ENCODE peak calls at places on chromosomes 1 and 21, in ten cellular contexts. Q, T, I, D, B, P, G, A, N and V are unnamed samples.

GRCh38 chr1:171110485-171111340 is 20.0 kb downstream of the FMO3 start:
- DNase-seq in Q (no peak), T (no peak), I (no peak), D (no peak), B (no peak), P (no peak), G (no peak), A (no peak), N (no peak), V (no peak)

GRCh38 chr1:103529746-103530145 is 4.2 kb downstream of the RNPC3 start:
- DNase-seq in Q (peak), T (peak), I (no peak), D (peak), B (no peak), P (no peak), G (peak), A (no peak), N (no peak), V (no peak)

GRCh38 chr1:1359668-1360468 is 1.5 kb upstream of the MXRA8 start:
- DNase-seq in Q (peak), T (no peak), I (no peak), D (no peak), B (no peak), P (no peak), G (no peak), A (no peak), N (no peak), V (peak)

GRCh38 chr1:28640766-28641165 is 2.1 kb downstream of the TAF12 start:
- DNase-seq in Q (peak), T (no peak), I (no peak), D (no peak), B (peak), P (no peak), G (no peak), A (no peak), N (no peak), V (no peak)

GRCh38 chr21:26185446-26185845 is 14.9 kb upstream of the APP start:
- DNase-seq in Q (no peak), T (no peak), I (no peak), D (no peak), B (no peak), P (no peak), G (no peak), A (no peak), N (no peak), V (no peak)

GRCh38 chr21:41620982-41621381 is 113.0 kb upstream of the TMPRSS2 start:
- DNase-seq in Q (peak), T (no peak), I (no peak), D (no peak), B (no peak), P (no peak), G (no peak), A (no peak), N (no peak), V (no peak)

GRCh38 chr1:153553691-153554608 is 4.9 kb upstream of the S100A3 start:
- DNase-seq in Q (peak), T (no peak), I (no peak), D (no peak), B (no peak), P (no peak), G (no peak), A (no peak), N (no peak), V (no peak)

GRCh38 chr1:12189328-12189682 is 22.5 kb downstream of the TNFRSF1B start:
- DNase-seq in Q (no peak), T (no peak), I (no peak), D (no peak), B (no peak), P (no peak), G (no peak), A (no peak), N (no peak), V (no peak)

GRCh38 chr1:119141020-119141424 is 569 bp upstream of the WARS2 start:
- DNase-seq in Q (peak), T (no peak), I (no peak), D (peak), B (peak), P (no peak), G (no peak), A (no peak), N (no peak), V (peak)

GRCh38 chr1:98316286-98316685 is 345.2 kb upstream of the SNX7 start:
- DNase-seq in Q (peak), T (no peak), I (no peak), D (no peak), B (no peak), P (no peak), G (no peak), A (no peak), N (no peak), V (no peak)

GRCh38 chr1:59879556-59879955 is 47.0 kb downstream of the CYP2J2 start:
- DNase-seq in Q (peak), T (no peak), I (peak), D (no peak), B (peak), P (peak), G (no peak), A (peak), N (peak), V (peak)

GRCh38 chr1:204093421-204093717 is 20.5 kb downstream of the SOX13 start:
- DNase-seq in Q (no peak), T (no peak), I (no peak), D (no peak), B (no peak), P (no peak), G (no peak), A (no peak), N (no peak), V (peak)

GRCh38 chr1:27539901-27540861 is 50.2 kb upstream of the WASF2 start:
- DNase-seq in Q (peak), T (peak), I (peak), D (no peak), B (no peak), P (no peak), G (no peak), A (peak), N (no peak), V (no peak)

GRCh38 chr1:201405484-201405831 is 6.3 kb upstream of the LAD1 start:
- DNase-seq in Q (no peak), T (no peak), I (no peak), D (no peak), B (no peak), P (no peak), G (no peak), A (peak), N (no peak), V (peak)

GRCh38 chr1:183033205-183033604 is 10.0 kb downstream of the LAMC1 start:
- DNase-seq in Q (no peak), T (no peak), I (no peak), D (no peak), B (peak), P (no peak), G (no peak), A (no peak), N (no peak), V (no peak)

GRCh38 chr1:205314986-205315618 is 6.4 kb downstream of the NUAK2 start:
- DNase-seq in Q (no peak), T (no peak), I (no peak), D (no peak), B (peak), P (no peak), G (no peak), A (no peak), N (no peak), V (no peak)

GRCh38 chr1:10948463-10948775 is 64.0 kb upstream of the TARDBP start:
- DNase-seq in Q (no peak), T (no peak), I (no peak), D (no peak), B (no peak), P (no peak), G (no peak), A (no peak), N (no peak), V (no peak)

GRCh38 chr1:25650219-25650576 is 33.6 kb downstream of the MAN1C1 start:
- DNase-seq in Q (no peak), T (no peak), I (no peak), D (no peak), B (no peak), P (no peak), G (no peak), A (no peak), N (no peak), V (no peak)

GRCh38 chr1:10604966-10605365 is 130.2 kb downstream of the PEX14 start:
- DNase-seq in Q (no peak), T (no peak), I (no peak), D (no peak), B (no peak), P (no peak), G (no peak), A (no peak), N (no peak), V (peak)

GRCh38 chr21:20329636-20330035 is 668.6 kb upstream of the NCAM2 start:
- DNase-seq in Q (no peak), T (no peak), I (peak), D (no peak), B (no peak), P (no peak), G (no peak), A (no peak), N (no peak), V (no peak)

GRCh38 chr1:36151133-36151844 is 2.0 kb upstream of the TRAPPC3 start:
- DNase-seq in Q (no peak), T (no peak), I (no peak), D (no peak), B (no peak), P (no peak), G (no peak), A (no peak), N (no peak), V (no peak)

GRCh38 chr1:173127369-173128307 is 76.9 kb upstream of the TNFSF18 start:
- DNase-seq in Q (no peak), T (no peak), I (no peak), D (no peak), B (no peak), P (no peak), G (no peak), A (no peak), N (no peak), V (no peak)

GRCh38 chr1:241957692-241958494 is at the start of gene BECN2:
- DNase-seq in Q (no peak), T (no peak), I (no peak), D (no peak), B (no peak), P (no peak), G (no peak), A (no peak), N (no peak), V (no peak)

GRCh38 chr1:66778266-66778665 is 22.8 kb downstream of the INSL5 start:
- DNase-seq in Q (no peak), T (no peak), I (no peak), D (no peak), B (no peak), P (peak), G (no peak), A (no peak), N (no peak), V (no peak)

GRCh38 chr1:998051-998821 is 1.7 kb downstream of the HES4 start:
- DNase-seq in Q (no peak), T (no peak), I (no peak), D (no peak), B (no peak), P (no peak), G (no peak), A (no peak), N (no peak), V (no peak)

GRCh38 chr1:19493547-19493946 is 8.2 kb upstream of the CAPZB start:
- DNase-seq in Q (no peak), T (no peak), I (no peak), D (no peak), B (no peak), P (no peak), G (no peak), A (no peak), N (no peak), V (no peak)

GRCh38 chr1:223248001-223248786 is 105.1 kb upstream of the TLR5 start:
- DNase-seq in Q (no peak), T (no peak), I (no peak), D (no peak), B (no peak), P (no peak), G (no peak), A (no peak), N (no peak), V (no peak)

GRCh38 chr1:66788231-66788939 is 12.7 kb downstream of the INSL5 start:
- DNase-seq in Q (no peak), T (no peak), I (no peak), D (peak), B (peak), P (no peak), G (no peak), A (no peak), N (peak), V (no peak)

GRCh38 chr1:79895573-79895972 is 889.0 kb upstream of the ADGRL4 start:
- DNase-seq in Q (no peak), T (no peak), I (no peak), D (no peak), B (no peak), P (no peak), G (no peak), A (no peak), N (no peak), V (no peak)

GRCh38 chr1:19373206-19374126 is 61.3 kb downstream of the SLC66A1 start:
- DNase-seq in Q (no peak), T (no peak), I (no peak), D (no peak), B (no peak), P (no peak), G (no peak), A (no peak), N (no peak), V (no peak)

GRCh38 chr21:25323356-25323949 is 283.8 kb downstream of the MRPL39 start:
- DNase-seq in Q (no peak), T (no peak), I (no peak), D (no peak), B (no peak), P (no peak), G (no peak), A (no peak), N (no peak), V (peak)

GRCh38 chr1:205493241-205494085 is 11.0 kb upstream of the CDK18 start:
- DNase-seq in Q (peak), T (peak), I (no peak), D (no peak), B (no peak), P (no peak), G (no peak), A (no peak), N (no peak), V (peak)